ENCODE peak calls at places on chromosomes 11 and 22, in nine cellular contexts. X is left ventricle myocardium inferior, N is GM12865, J is A549, L is right atrium auricular region, K is BE2C, V is heart left ventricle, H is right lobe of liver, P is lower lobe of right lung. E is an unnamed sample.

GRCh38 chr11:130435671-130436070 is 7.3 kb upstream of the ADAMTS8 start:
- DNase-seq in X (no peak), N (no peak), J (no peak), L (no peak), K (no peak), V (no peak), H (no peak), P (no peak), E (no peak)

GRCh38 chr11:44133335-44133946 is 38.0 kb downstream of the EXT2 start:
- DNase-seq in X (no peak), N (peak; percentile 15), J (peak; percentile 23), L (no peak), K (peak; percentile 5), V (no peak), H (no peak), P (no peak), E (peak; percentile 52)

GRCh38 chr22:39524089-39524752 is 3.9 kb downstream of the ATF4 start:
- DNase-seq in X (no peak), N (peak; percentile 45), J (no peak), L (no peak), K (no peak), V (no peak), H (no peak), P (peak; percentile 42), E (no peak)

GRCh38 chr11:27968461-27968860 is 139.5 kb downstream of the KIF18A start:
- DNase-seq in X (no peak), N (no peak), J (no peak), L (no peak), K (no peak), V (no peak), H (no peak), P (no peak), E (no peak)

GRCh38 chr11:73465019-73465675 is 88.9 kb downstream of the RELT start:
- DNase-seq in X (no peak), N (no peak), J (no peak), L (no peak), K (no peak), V (no peak), H (no peak), P (no peak), E (peak; percentile 77)

GRCh38 chr11:125720781-125721180 is 25.3 kb upstream of the PATE1 start:
- DNase-seq in X (no peak), N (no peak), J (no peak), L (no peak), K (no peak), V (no peak), H (no peak), P (no peak), E (no peak)

GRCh38 chr11:17739945-17740338 is 5.4 kb downstream of the KCNC1 start:
- DNase-seq in X (no peak), N (no peak), J (no peak), L (no peak), K (no peak), V (no peak), H (no peak), P (no peak), E (no peak)

GRCh38 chr11:109695696-109696095 is 273.7 kb downstream of the C11orf87 start:
- DNase-seq in X (no peak), N (no peak), J (no peak), L (no peak), K (no peak), V (no peak), H (no peak), P (no peak), E (peak; percentile 15)

GRCh38 chr22:50282361-50283144 is 12.4 kb upstream of the MAPK11 start:
- DNase-seq in X (no peak), N (no peak), J (peak; percentile 73), L (no peak), K (no peak), V (no peak), H (no peak), P (peak; percentile 89), E (peak; percentile 68)

GRCh38 chr11:111792955-111793500 is 26.8 kb upstream of the PPP2R1B start:
- DNase-seq in X (no peak), N (no peak), J (no peak), L (no peak), K (no peak), V (no peak), H (no peak), P (no peak), E (no peak)

GRCh38 chr11:32056445-32056844 is 34.4 kb upstream of the RCN1 start:
- DNase-seq in X (no peak), N (no peak), J (no peak), L (no peak), K (no peak), V (no peak), H (no peak), P (no peak), E (peak; percentile 97)

GRCh38 chr11:118247041-118247440 is 5.1 kb downstream of the MPZL3 start:
- DNase-seq in X (no peak), N (no peak), J (no peak), L (no peak), K (no peak), V (no peak), H (no peak), P (no peak), E (no peak)

GRCh38 chr11:65530157-65530496 is 5.2 kb downstream of the SCYL1 start:
- DNase-seq in X (no peak), N (no peak), J (no peak), L (no peak), K (no peak), V (no peak), H (no peak), P (no peak), E (no peak)

GRCh38 chr22:26564672-26565071 is 25.3 kb downstream of the TPST2 start:
- DNase-seq in X (no peak), N (no peak), J (no peak), L (no peak), K (no peak), V (no peak), H (no peak), P (no peak), E (no peak)

GRCh38 chr22:31210830-31211503 is 1.1 kb upstream of the LIMK2 start:
- DNase-seq in X (peak; percentile 34), N (peak; percentile 23), J (no peak), L (peak; percentile 67), K (no peak), V (peak; percentile 52), H (no peak), P (no peak), E (peak; percentile 69)

GRCh38 chr11:75371930-75372876 is 20.7 kb upstream of the ARRB1 start:
- DNase-seq in X (no peak), N (no peak), J (peak; percentile 73), L (no peak), K (no peak), V (no peak), H (no peak), P (no peak), E (no peak)

GRCh38 chr22:35728639-35729308 is 11.1 kb downstream of the APOL5 start:
- DNase-seq in X (no peak), N (no peak), J (no peak), L (no peak), K (no peak), V (no peak), H (peak; percentile 63), P (no peak), E (no peak)

GRCh38 chr11:35253237-35253636 is 114.3 kb downstream of the CD44 start:
- DNase-seq in X (no peak), N (no peak), J (no peak), L (no peak), K (no peak), V (no peak), H (no peak), P (no peak), E (peak; percentile 89)
- H3K4me3 ChIP-seq in X (no peak overlapping the region), N (no peak overlapping the region), J (no peak overlapping the region), L (no peak overlapping the region), K (no peak overlapping the region), V (no peak overlapping the region), H (no peak overlapping the region), P (no peak overlapping the region), E (no peak overlapping the region)

DNA sequence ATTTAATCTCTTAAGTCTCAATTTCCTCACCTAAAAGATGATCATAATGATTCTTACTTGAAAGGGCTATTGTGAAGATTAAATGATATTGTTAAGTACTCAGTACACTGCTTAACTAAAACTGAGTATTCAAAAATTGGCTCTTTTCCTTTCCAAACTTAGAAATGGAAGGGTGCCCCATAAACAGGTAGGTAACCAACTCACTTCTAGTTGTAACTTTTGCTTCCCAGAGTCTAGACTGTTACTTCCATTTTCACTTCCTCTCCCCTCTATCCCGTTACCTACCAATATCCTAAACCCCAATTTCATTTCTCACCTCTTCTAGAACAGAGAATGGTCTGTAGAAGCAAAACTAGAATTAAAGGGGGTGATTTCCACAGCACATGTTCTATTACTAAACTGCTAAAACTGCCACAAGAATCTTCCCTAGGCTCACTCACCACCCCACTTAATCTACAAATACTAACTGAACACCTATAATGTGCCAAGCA is 50.0 kb downstream of the RRAS2 start:
- DNase-seq in X (no peak), N (peak; percentile 72), J (no peak), L (no peak), K (no peak), V (no peak), H (no peak), P (no peak), E (no peak)
- TF ChIP-seq CTCF in X (no peak), N (no peak), J (no peak), L (no peak), K (no peak), V (no peak), H (no peak), P (no peak), E (no peak)

GRCh38 chr11:79437981-79438630 is 2.7 kb downstream of the TENM4 start:
- DNase-seq in X (no peak), N (no peak), J (no peak), L (no peak), K (peak; percentile 24), V (no peak), H (no peak), P (no peak), E (peak; percentile 78)

GRCh38 chr11:79437274-79437980 is 3.4 kb downstream of the TENM4 start:
- DNase-seq in X (peak; percentile 76), N (no peak), J (no peak), L (no peak), K (peak; percentile 72), V (peak; percentile 72), H (peak; percentile 57), P (peak; percentile 65), E (no peak)

GRCh38 chr11:79439893-79440450 is 858 bp downstream of the TENM4 start:
- DNase-seq in X (peak; percentile 28), N (no peak), J (no peak), L (no peak), K (peak; percentile 61), V (peak; percentile 23), H (no peak), P (peak; percentile 44), E (no peak)

GRCh38 chr11:79439430-79439892 is 1.4 kb downstream of the TENM4 start:
- DNase-seq in X (no peak), N (no peak), J (no peak), L (no peak), K (no peak), V (peak; percentile 26), H (no peak), P (no peak), E (peak; percentile 37)

GRCh38 chr11:79438631-79439429 is 2.0 kb downstream of the TENM4 start:
- DNase-seq in X (peak; percentile 23), N (no peak), J (no peak), L (no peak), K (peak; percentile 16), V (peak; percentile 20), H (no peak), P (no peak), E (peak; percentile 48)
- H3K4me3 ChIP-seq in X (peak overlapping the region; percentile 71), N (no peak overlapping the region), J (no peak overlapping the region), L (peak overlapping the region; percentile 13), K (peak overlapping the region; percentile 58), V (peak overlapping the region; percentile 72), H (no peak overlapping the region), P (peak overlapping the region; percentile 51), E (peak overlapping the region; percentile 74)

GRCh38 chr11:68021167-68021787 is 9.2 kb upstream of the NDUFS8 start:
- DNase-seq in X (no peak), N (no peak), J (no peak), L (no peak), K (no peak), V (no peak), H (peak; percentile 72), P (peak; percentile 71), E (no peak)
- TF ChIP-seq CTCF in X (peak; percentile 42), N (peak; percentile 24), J (peak; percentile 45), L (no peak), K (peak; percentile 3), V (peak; percentile 7), H (peak; percentile 54), P (peak; percentile 25), E (no peak)